ENCODE peak calls at places on chromosomes 11 and 22, in five cellular contexts. Z is brain microvascular endothelial cell, K is aorta, E is neural progenitor cell, X is adrenal gland. G is an unnamed sample.

GRCh38 chr11:70819022-70819421 is 420.7 kb downstream of the CTTN start:
- DNase-seq in Z (no peak), K (no peak), E (no peak), X (no peak), G (no peak)

GRCh38 chr11:8705171-8705570 is 22.6 kb downstream of the RPL27A start:
- DNase-seq in Z (no peak), K (peak; percentile 42), E (no peak), X (no peak), G (no peak)

GRCh38 chr22:44422742-44423370 is 75.2 kb downstream of the RTL6 start:
- DNase-seq in Z (no peak), K (peak; percentile 32), E (no peak), X (no peak), G (no peak)

GRCh38 chr11:73334244-73335203 is 26.4 kb downstream of the ARHGEF17 start:
- DNase-seq in Z (peak; percentile 84), K (peak; percentile 95), E (peak; percentile 39), X (peak; percentile 82), G (no peak)

GRCh38 chr22:40519948-40520331 is 116.6 kb downstream of the MRTFA start:
- DNase-seq in Z (no peak), K (no peak), E (no peak), X (no peak), G (no peak)

GRCh38 chr11:105229758-105230157 is 90.2 kb upstream of the CARD18 start:
- DNase-seq in Z (no peak), K (no peak), E (no peak), X (no peak), G (no peak)

GRCh38 chr22:22210375-22210774 is 34.2 kb upstream of the VPREB1 start:
- DNase-seq in Z (peak; percentile 56), K (no peak), E (no peak), X (no peak), G (peak; percentile 3)

GRCh38 chr11:8268530-8269461 is 5.1 kb upstream of the LMO1 start:
- DNase-seq in Z (no peak), K (peak; percentile 48), E (peak; percentile 80), X (no peak), G (no peak)

GRCh38 chr11:26992031-26992541 is 1.8 kb upstream of the FIBIN start:
- DNase-seq in Z (peak; percentile 71), K (no peak), E (no peak), X (no peak), G (peak; percentile 77)

DNA sequence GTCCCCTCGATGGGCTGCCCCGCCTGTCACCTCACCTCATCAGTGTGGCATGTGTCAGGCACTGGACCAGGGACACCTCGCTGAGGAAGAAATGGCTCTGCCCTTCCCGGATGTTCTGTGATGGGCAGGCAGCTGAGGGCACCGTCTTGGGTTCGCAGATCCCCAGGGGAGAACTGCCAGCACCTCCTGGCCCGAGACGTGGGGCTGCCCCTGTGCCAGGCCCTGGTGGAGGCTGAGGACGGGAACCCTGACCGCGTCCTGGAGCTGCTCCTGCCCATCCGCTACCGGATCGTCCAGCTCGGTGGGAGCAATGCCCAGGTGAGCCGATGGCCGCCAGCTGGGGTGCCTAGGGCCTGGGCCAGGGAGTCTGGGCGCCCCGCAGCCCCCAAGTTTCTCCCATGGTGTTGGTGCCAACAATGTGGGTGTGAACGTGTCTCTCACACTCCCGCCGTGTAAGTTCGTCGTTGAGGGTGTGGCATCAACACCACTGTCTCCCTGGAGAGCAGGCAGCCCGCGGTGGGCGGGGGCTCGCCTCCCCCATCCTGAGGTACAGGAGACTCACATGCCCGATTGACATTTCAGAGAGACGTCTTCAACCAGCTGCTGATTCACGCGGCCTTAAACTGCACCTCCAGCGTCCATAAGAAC is 7.3 kb upstream of the GTSE1 start:
- DNase-seq in Z (no peak), K (peak; percentile 73), E (no peak), X (no peak), G (no peak)
- H3K36me3 ChIP-seq in Z (peaks cover 13% of the 10 kb centered on the region), K (peaks cover 3% of the 10 kb centered on the region), E (no peaks in the 10 kb centered on the region), X (peaks cover 62% of the 10 kb centered on the region), G (peaks cover 26% of the 10 kb centered on the region)

GRCh38 chr11:111393096-111393495 is 14.0 kb upstream of the POU2AF1 start:
- DNase-seq in Z (no peak), K (no peak), E (no peak), X (no peak), G (no peak)
- H3K36me3 ChIP-seq in Z (no peaks in the 10 kb centered on the region), K (no peaks in the 10 kb centered on the region), E (no peaks in the 10 kb centered on the region), X (no peaks in the 10 kb centered on the region), G (no peaks in the 10 kb centered on the region)

DNA sequence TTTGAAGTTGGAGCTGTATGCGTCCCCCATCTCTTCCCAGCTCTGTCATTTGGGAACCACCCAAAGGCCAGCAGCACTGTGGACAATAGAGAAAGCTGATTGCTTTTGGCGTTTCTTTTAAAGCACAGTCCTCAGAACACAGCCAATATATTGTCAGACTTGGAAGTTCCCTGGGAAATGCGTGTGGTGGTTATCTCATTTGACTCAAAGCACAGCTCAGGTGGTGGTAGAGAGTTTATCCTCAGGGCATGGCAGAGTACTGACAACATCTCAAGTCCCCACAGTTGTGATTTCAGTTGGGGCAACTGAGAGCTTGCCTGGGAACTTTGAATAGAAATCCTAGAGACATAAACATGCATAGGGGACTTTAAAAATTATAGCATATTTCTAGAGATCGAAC is 601.3 kb downstream of the ETS1 start:
- DNase-seq in Z (no peak), K (no peak), E (no peak), X (no peak), G (no peak)
- H3K36me3 ChIP-seq in Z (no peaks in the 10 kb centered on the region), K (no peaks in the 10 kb centered on the region), E (no peaks in the 10 kb centered on the region), X (no peaks in the 10 kb centered on the region), G (no peaks in the 10 kb centered on the region)

DNA sequence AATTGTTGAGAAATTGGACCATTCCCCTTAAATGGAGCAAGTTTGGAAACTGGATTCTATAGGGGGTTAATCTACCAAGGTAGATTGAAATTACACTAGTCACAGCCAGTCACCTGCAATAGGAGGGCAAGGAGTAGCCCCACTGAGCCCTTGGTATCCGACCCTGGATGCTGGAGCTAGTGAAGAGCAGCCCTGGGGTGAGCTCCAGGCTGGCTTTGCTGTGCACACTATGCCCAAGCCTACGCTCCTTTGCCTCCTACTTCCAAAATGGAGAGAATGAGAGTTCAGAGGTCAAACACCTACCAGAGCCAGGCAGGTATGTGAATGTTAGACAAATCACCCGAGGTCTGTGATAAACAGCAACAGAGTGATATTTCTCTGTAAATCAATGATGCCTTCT is 23.7 kb downstream of the SNU13 start:
- DNase-seq in Z (no peak), K (peak; percentile 5), E (no peak), X (no peak), G (no peak)
- H3K36me3 ChIP-seq in Z (peaks cover 47% of the 10 kb centered on the region), K (peaks cover 10% of the 10 kb centered on the region), E (peaks cover 11% of the 10 kb centered on the region), X (peaks cover 43% of the 10 kb centered on the region), G (peaks cover 18% of the 10 kb centered on the region)

DNA sequence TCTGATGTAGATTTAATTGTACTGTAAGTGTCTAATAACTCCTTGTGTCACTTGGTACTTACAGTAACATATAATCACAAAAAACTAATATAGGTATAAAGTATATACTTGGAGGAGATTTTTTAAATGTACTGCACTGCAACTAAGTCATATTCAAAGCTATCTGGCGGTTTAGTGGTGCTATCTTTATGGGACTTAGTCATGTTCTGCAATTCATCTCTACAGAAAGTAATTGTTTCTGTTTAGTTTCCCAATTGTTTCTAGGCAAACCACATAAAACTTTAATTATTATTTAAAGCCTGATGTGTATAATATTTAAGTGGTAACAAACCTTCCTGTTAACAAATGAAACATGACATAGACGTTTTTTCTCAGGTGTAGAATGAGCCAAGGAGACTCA is 8.0 kb downstream of the PAFAH1B2 start:
- DNase-seq in Z (no peak), K (no peak), E (no peak), X (no peak), G (no peak)
- H3K36me3 ChIP-seq in Z (peaks cover 16% of the 10 kb centered on the region), K (peaks cover 3% of the 10 kb centered on the region), E (peaks cover 11% of the 10 kb centered on the region), X (peaks cover 42% of the 10 kb centered on the region), G (peaks cover 10% of the 10 kb centered on the region)

G was measured in BJ.